ENCODE peak calls at places on chromosome 7, in ten cellular contexts. A, G, S, B, L, O, U, Y, I and W are unnamed samples.

GRCh38 chr7:55733584-55733983 is 129.0 kb downstream of the SEPTIN14 start:
- DNase-seq in A (no peak), G (no peak), S (no peak), B (no peak), L (no peak), O (peak), U (no peak), Y (no peak), I (peak), W (no peak)

GRCh38 chr7:151229249-151229648 is 2.2 kb upstream of the ABCF2 start:
- DNase-seq in A (no peak), G (no peak), S (no peak), B (no peak), L (no peak), O (no peak), U (no peak), Y (no peak), I (no peak), W (no peak)

GRCh38 chr7:44801890-44802289 is 5.4 kb downstream of the PPIA start:
- DNase-seq in A (no peak), G (no peak), S (no peak), B (no peak), L (no peak), O (peak), U (no peak), Y (no peak), I (peak), W (no peak)

GRCh38 chr7:116691664-116692063 is 19.7 kb downstream of the MET start:
- DNase-seq in A (no peak), G (peak), S (no peak), B (no peak), L (no peak), O (no peak), U (no peak), Y (no peak), I (peak), W (no peak)

GRCh38 chr7:27031289-27032172 is 64.3 kb downstream of the HOXA1 start:
- DNase-seq in A (no peak), G (no peak), S (no peak), B (no peak), L (no peak), O (peak), U (peak), Y (no peak), I (peak), W (no peak)

GRCh38 chr7:106523482-106523881 is 137.5 kb downstream of the CCDC71L start:
- DNase-seq in A (no peak), G (no peak), S (no peak), B (no peak), L (no peak), O (no peak), U (no peak), Y (no peak), I (no peak), W (no peak)

GRCh38 chr7:128859232-128860157 is 3.2 kb upstream of the ATP6V1F start:
- DNase-seq in A (no peak), G (no peak), S (no peak), B (peak), L (no peak), O (no peak), U (peak), Y (no peak), I (no peak), W (no peak)

GRCh38 chr7:131525820-131526219 is 30.6 kb downstream of the PODXL start:
- DNase-seq in A (no peak), G (no peak), S (no peak), B (no peak), L (no peak), O (peak), U (no peak), Y (no peak), I (no peak), W (no peak)

GRCh38 chr7:153564391-153564790 is 487.8 kb upstream of the DPP6 start:
- DNase-seq in A (no peak), G (no peak), S (no peak), B (no peak), L (no peak), O (no peak), U (no peak), Y (no peak), I (no peak), W (no peak)

DNA sequence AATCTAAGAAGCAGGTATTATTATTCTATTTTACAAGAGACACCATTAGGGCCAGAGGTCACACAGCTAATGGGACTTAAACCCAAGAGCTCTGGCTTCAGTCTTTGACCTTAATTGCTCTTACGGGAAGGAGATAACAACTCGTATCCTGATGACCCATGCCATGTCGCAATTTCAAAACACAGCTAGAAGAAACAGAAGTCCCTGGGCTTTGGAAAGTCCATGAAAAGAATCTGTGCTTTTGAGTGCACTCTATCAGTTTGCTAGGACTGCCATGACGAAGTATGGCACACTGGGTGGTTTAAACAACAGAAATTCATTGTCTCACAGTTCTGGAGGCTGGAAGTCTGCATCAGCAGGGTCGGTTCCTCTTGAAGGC is 247.8 kb upstream of the AOAH start:
- DNase-seq in A (no peak), G (no peak), S (no peak), B (no peak), L (no peak), O (no peak), U (no peak), Y (no peak), I (no peak), W (no peak)
- H3K27ac ChIP-seq in A (no peak), G (no peak), S (no peak), B (peak), L (peak), O (no peak), U (no peak), Y (peak), I (no peak), W (no peak)

GRCh38 chr7:134799387-134799786 is 20.0 kb downstream of the CALD1 start:
- DNase-seq in A (no peak), G (no peak), S (no peak), B (no peak), L (no peak), O (no peak), U (no peak), Y (no peak), I (no peak), W (no peak)
- H3K27ac ChIP-seq in A (no peak), G (peak), S (no peak), B (no peak), L (no peak), O (no peak), U (peak), Y (no peak), I (no peak), W (peak)

GRCh38 chr7:457814-458510 is 61.7 kb downstream of the PDGFA start:
- DNase-seq in A (peak), G (no peak), S (no peak), B (no peak), L (peak), O (no peak), U (no peak), Y (peak), I (no peak), W (no peak)
- H3K27ac ChIP-seq in A (no peak), G (peak), S (no peak), B (no peak), L (no peak), O (no peak), U (no peak), Y (no peak), I (no peak), W (no peak)

DNA sequence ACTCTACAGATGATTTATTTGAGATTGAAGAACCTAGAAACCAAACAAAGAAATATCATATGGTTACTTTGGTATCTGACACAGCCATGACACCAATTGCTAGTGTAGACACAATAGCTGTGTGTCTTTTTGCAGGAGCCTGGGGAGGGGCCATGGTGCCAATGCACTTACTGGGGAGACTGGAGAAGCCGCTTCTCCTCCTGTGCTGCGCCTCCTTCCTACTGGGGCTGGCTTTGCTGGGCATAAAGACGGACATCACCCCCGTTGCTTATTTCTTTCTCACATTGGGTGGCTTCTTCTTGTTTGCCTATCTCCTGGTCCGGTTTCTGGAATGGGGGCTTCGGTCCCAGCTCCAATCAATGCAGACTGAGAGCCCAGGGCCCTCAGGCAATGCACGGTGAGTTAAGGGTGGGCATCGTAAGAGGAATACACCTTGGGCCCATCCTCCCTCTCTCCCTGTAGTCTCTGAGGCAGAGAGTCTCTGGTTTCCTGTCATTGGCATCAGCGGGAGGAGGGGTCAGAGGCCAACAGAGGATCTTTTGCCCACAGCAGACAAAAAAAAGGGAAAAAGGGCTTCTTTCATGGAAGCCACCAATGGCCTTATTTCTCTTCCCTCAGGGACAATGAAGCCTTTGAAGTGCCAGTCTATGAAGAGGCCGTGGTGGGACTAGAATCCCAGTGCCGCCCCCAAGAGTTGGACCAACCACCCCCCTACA is 1.2 kb downstream of the TMEM139 start:
- DNase-seq in A (no peak), G (no peak), S (no peak), B (no peak), L (no peak), O (no peak), U (no peak), Y (no peak), I (no peak), W (no peak)
- H3K27ac ChIP-seq in A (no peak), G (peak), S (no peak), B (peak), L (peak), O (no peak), U (peak), Y (no peak), I (no peak), W (no peak)

GRCh38 chr7:101123703-101124068 is 3.2 kb upstream of the SERPINE1 start:
- DNase-seq in A (no peak), G (no peak), S (no peak), B (no peak), L (no peak), O (no peak), U (no peak), Y (no peak), I (no peak), W (no peak)

GRCh38 chr7:101122933-101123702 is 3.8 kb upstream of the SERPINE1 start:
- DNase-seq in A (no peak), G (no peak), S (no peak), B (no peak), L (no peak), O (no peak), U (no peak), Y (no peak), I (no peak), W (no peak)

GRCh38 chr7:101121996-101122932 is 4.6 kb upstream of the SERPINE1 start:
- DNase-seq in A (peak), G (peak), S (peak), B (peak), L (peak), O (peak), U (peak), Y (peak), I (peak), W (peak)

GRCh38 chr7:101125989-101126650 is 784 bp upstream of the SERPINE1 start:
- DNase-seq in A (peak), G (peak), S (peak), B (peak), L (peak), O (peak), U (peak), Y (peak), I (peak), W (no peak)

DNA sequence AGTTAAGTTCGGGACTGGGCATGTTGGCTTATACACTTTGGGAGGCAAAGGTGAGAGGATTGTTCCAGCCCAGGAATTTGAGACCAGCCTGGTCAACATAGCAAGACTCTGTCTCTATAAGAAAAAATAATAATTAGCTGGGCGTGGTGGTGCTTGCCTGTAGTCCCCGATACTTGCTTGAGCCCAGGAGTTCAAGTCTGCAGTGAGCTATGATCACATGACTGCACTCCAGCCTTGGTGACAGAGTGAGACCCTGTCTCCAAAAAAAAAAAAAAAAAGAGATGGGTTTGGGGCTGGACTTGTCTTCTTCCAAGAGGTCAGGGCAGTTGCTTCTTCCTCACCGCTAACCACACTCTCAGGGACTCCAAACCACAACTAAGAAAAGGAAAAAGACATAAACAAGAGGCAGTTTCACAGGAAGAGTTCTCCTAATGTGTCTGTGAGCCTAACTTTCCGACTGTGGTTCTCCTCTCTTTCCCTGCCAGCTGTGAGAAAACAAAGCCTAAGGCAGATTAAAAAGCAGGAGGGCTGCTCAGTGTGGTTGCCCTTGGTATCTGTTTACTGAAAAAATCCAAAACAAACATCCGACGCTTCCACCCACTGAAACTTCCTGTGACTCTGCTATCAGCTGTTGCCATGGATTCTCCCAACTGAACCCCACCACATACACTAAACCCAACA is 2.4 kb upstream of the SERPINE1 start:
- DNase-seq in A (no peak), G (no peak), S (no peak), B (no peak), L (no peak), O (peak), U (no peak), Y (no peak), I (peak), W (no peak)
- H3K27ac ChIP-seq in A (peak), G (peak), S (peak), B (peak), L (peak), O (peak), U (peak), Y (peak), I (no peak), W (peak)

GRCh38 chr7:74665296-74665938 is 7.9 kb downstream of the GTF2I start:
- DNase-seq in A (no peak), G (no peak), S (no peak), B (no peak), L (peak), O (no peak), U (no peak), Y (no peak), I (no peak), W (no peak)
- H3K27ac ChIP-seq in A (no peak), G (no peak), S (no peak), B (peak), L (no peak), O (no peak), U (no peak), Y (no peak), I (no peak), W (no peak)

GRCh38 chr7:22008011-22008410 is 62.3 kb upstream of the CDCA7L start:
- DNase-seq in A (no peak), G (no peak), S (no peak), B (no peak), L (no peak), O (no peak), U (no peak), Y (no peak), I (no peak), W (no peak)

GRCh38 chr7:21999896-22000295 is 54.2 kb upstream of the CDCA7L start:
- DNase-seq in A (no peak), G (no peak), S (no peak), B (no peak), L (no peak), O (peak), U (no peak), Y (no peak), I (no peak), W (no peak)

GRCh38 chr7:22001345-22002004 is 55.8 kb upstream of the CDCA7L start:
- DNase-seq in A (no peak), G (peak), S (no peak), B (no peak), L (no peak), O (peak), U (peak), Y (no peak), I (peak), W (no peak)

GRCh38 chr7:22005151-22005550 is 59.5 kb upstream of the CDCA7L start:
- DNase-seq in A (no peak), G (no peak), S (no peak), B (no peak), L (no peak), O (no peak), U (no peak), Y (no peak), I (no peak), W (no peak)

GRCh38 chr7:22002731-22003130 is 57.0 kb upstream of the CDCA7L start:
- DNase-seq in A (no peak), G (no peak), S (no peak), B (no peak), L (no peak), O (no peak), U (no peak), Y (no peak), I (no peak), W (no peak)
- H3K27ac ChIP-seq in A (no peak), G (no peak), S (no peak), B (no peak), L (no peak), O (no peak), U (no peak), Y (no peak), I (no peak), W (no peak)

GRCh38 chr7:103344453-103345149 is at the start of gene DNAJC2:
- DNase-seq in A (peak), G (peak), S (peak), B (peak), L (peak), O (peak), U (peak), Y (peak), I (peak), W (peak)

GRCh38 chr7:103343758-103344452 is 662 bp downstream of the DNAJC2 start:
- DNase-seq in A (peak), G (peak), S (no peak), B (no peak), L (peak), O (peak), U (no peak), Y (peak), I (peak), W (no peak)

GRCh38 chr7:103347507-103348267 is at the start of gene PSMC2:
- DNase-seq in A (peak), G (peak), S (peak), B (peak), L (peak), O (peak), U (peak), Y (peak), I (peak), W (peak)

GRCh38 chr7:103341466-103341865 is 3.1 kb downstream of the DNAJC2 start:
- DNase-seq in A (no peak), G (no peak), S (no peak), B (no peak), L (no peak), O (no peak), U (no peak), Y (no peak), I (no peak), W (no peak)

GRCh38 chr7:103343332-103343731 is 1.2 kb downstream of the DNAJC2 start:
- DNase-seq in A (no peak), G (no peak), S (no peak), B (no peak), L (no peak), O (no peak), U (no peak), Y (no peak), I (no peak), W (no peak)
- H3K27ac ChIP-seq in A (no peak), G (no peak), S (no peak), B (no peak), L (peak), O (no peak), U (no peak), Y (no peak), I (no peak), W (no peak)

GRCh38 chr7:47640215-47640739 is 58.4 kb upstream of the TNS3 start:
- DNase-seq in A (no peak), G (no peak), S (no peak), B (no peak), L (no peak), O (no peak), U (no peak), Y (no peak), I (no peak), W (no peak)
- H3K27ac ChIP-seq in A (no peak), G (peak), S (no peak), B (no peak), L (no peak), O (no peak), U (no peak), Y (no peak), I (no peak), W (no peak)